ENCODE peak calls at places on chromosomes 16 and 17, in ten cellular contexts. X is dermis blood vessel endothelial cell, B is DMS 273 treated with DMSO at 0.1 percent for 48 hours, P is GM12864, U is fibroblast of the aortic adventitia, N is heart right ventricle, A is GM12891, K is kidney glomerular epithelial cell, J is immature natural killer cell, Y is renal cortical epithelial cell. H is an unnamed sample.

GRCh38 chr17:82315703-82316358 is 1.6 kb downstream of the CD7 start:
- DNase-seq in B (no peak), N (no peak), J (peak), A (no peak), Y (no peak), K (no peak), U (no peak), P (no peak), X (no peak), H (peak)

GRCh38 chr17:75634376-75634740 is 1.1 kb downstream of the SMIM5 start:
- DNase-seq in U (no peak), N (no peak), J (no peak), P (no peak), K (no peak), Y (no peak), B (no peak), X (no peak), A (no peak), H (no peak)

GRCh38 chr16:58331024-58331707 is 36.3 kb upstream of the PRSS54 start:
- DNase-seq in U (no peak), A (no peak), X (no peak), J (no peak), P (no peak), N (no peak), Y (no peak), B (peak), K (no peak), H (no peak)

GRCh38 chr17:50627782-50628601 is 6.7 kb upstream of the ABCC3 start:
- DNase-seq in B (no peak), U (no peak), P (no peak), X (peak), J (no peak), Y (peak), A (no peak), N (no peak), K (peak), H (no peak)

GRCh38 chr16:24993722-24994686 is 21.2 kb downstream of the ARHGAP17 start:
- DNase-seq in P (no peak), U (peak), Y (peak), X (peak), N (no peak), K (peak), J (no peak), A (no peak), B (no peak), H (no peak)

GRCh38 chr17:42132941-42133340 is 10.3 kb downstream of the HSPB9 start:
- DNase-seq in K (peak), U (peak), N (peak), Y (peak), P (no peak), B (no peak), X (peak), J (peak), A (no peak), H (no peak)

GRCh38 chr16:11977206-11978041 is 890 bp downstream of the SNX29 start:
- DNase-seq in K (peak), X (peak), P (no peak), Y (peak), B (no peak), U (peak), N (peak), J (no peak), A (no peak), H (peak)

GRCh38 chr17:44655983-44656700 is at the start of gene MEIOC:
- DNase-seq in N (no peak), U (no peak), A (peak), B (no peak), K (no peak), X (peak), Y (no peak), P (no peak), J (no peak), H (no peak)

GRCh38 chr17:71649986-71650385 is 470.8 kb upstream of the SOX9 start:
- DNase-seq in B (no peak), K (no peak), P (no peak), U (no peak), Y (peak), X (no peak), N (no peak), J (no peak), A (no peak), H (no peak)

GRCh38 chr16:50266337-50267091 is at the start of gene ADCY7:
- DNase-seq in N (peak), J (peak), B (peak), A (peak), U (peak), X (peak), P (no peak), K (peak), Y (peak), H (peak)

GRCh38 chr17:29931253-29931932 is 1.4 kb upstream of the SSH2 start:
- DNase-seq in A (no peak), X (peak), K (peak), Y (peak), U (peak), B (peak), N (peak), J (peak), P (peak), H (peak)

GRCh38 chr17:19812407-19812806 is 55.3 kb downstream of the ULK2 start:
- DNase-seq in J (no peak), N (no peak), P (no peak), X (peak), U (peak), A (no peak), B (no peak), K (no peak), Y (no peak), H (no peak)

GRCh38 chr16:61909074-61909473 is 127.2 kb downstream of the CDH8 start:
- DNase-seq in A (no peak), B (no peak), K (no peak), X (no peak), U (no peak), P (no peak), Y (no peak), N (peak), J (no peak), H (no peak)

GRCh38 chr16:50315346-50315997 is 49.1 kb downstream of the ADCY7 start:
- DNase-seq in X (no peak), J (no peak), P (no peak), N (no peak), U (peak), B (no peak), Y (no peak), A (no peak), K (no peak), H (peak)

GRCh38 chr16:55917373-55917919 is 42.3 kb upstream of the CES5A start:
- DNase-seq in Y (no peak), J (no peak), U (no peak), B (no peak), X (no peak), K (no peak), P (no peak), N (no peak), A (no peak), H (no peak)

GRCh38 chr16:71900336-71900735 is 5.0 kb downstream of the IST1 start:
- DNase-seq in J (no peak), K (no peak), N (no peak), U (peak), X (no peak), B (no peak), A (no peak), P (no peak), Y (no peak), H (no peak)

GRCh38 chr17:27993723-27994310 is 48.7 kb upstream of the NLK start:
- DNase-seq in B (no peak), P (no peak), X (no peak), Y (no peak), K (no peak), J (no peak), U (no peak), A (no peak), N (no peak), H (no peak)

GRCh38 chr16:28283798-28284577 is 8.3 kb upstream of the SBK1 start:
- DNase-seq in X (no peak), B (no peak), U (no peak), K (no peak), A (no peak), P (no peak), J (no peak), N (no peak), Y (no peak), H (no peak)